ENCODE peak calls at places on chromosomes 2 and 18, in five cellular contexts. J is stimulated activated naive CD4-positive, alpha-beta T cell; L is neural crest cell; Z is AG09319; D is mesothelial cell of epicardium. F is an unnamed sample.

GRCh38 chr2:608297-608696 is 68.9 kb downstream of the TMEM18 start:
- DNase-seq in J (no peak), L (no peak), Z (no peak), D (no peak), F (no peak)

GRCh38 chr18:77129150-77129551 is 3.4 kb downstream of the MBP start:
- DNase-seq in D (peak; percentile 5), L (no peak), J (no peak), Z (no peak), F (peak; percentile 91)

GRCh38 chr18:11470941-11471340 is 138.5 kb upstream of the SLC35G4 start:
- DNase-seq in Z (no peak), D (no peak), L (no peak), J (no peak), F (no peak)

GRCh38 chr2:62054916-62055315 is 141.0 kb upstream of the B3GNT2 start:
- DNase-seq in D (no peak), J (no peak), L (no peak), Z (no peak), F (no peak)

GRCh38 chr2:98936917-98937351 is 909 bp upstream of the CRACDL start:
- DNase-seq in Z (no peak), J (no peak), D (no peak), L (peak; percentile 16), F (no peak)

GRCh38 chr2:44912660-44913059 is 28.8 kb upstream of the SIX3 start:
- DNase-seq in D (no peak), J (no peak), L (no peak), Z (peak; percentile 48), F (peak; percentile 60)

GRCh38 chr2:152558174-152559091 is 158.8 kb downstream of the PRPF40A start:
- DNase-seq in J (no peak), D (no peak), L (no peak), Z (peak; percentile 78), F (peak; percentile 70)

GRCh38 chr2:75428060-75428459 is 132.7 kb downstream of the EVA1A start:
- DNase-seq in L (no peak), D (no peak), J (no peak), Z (no peak), F (no peak)

GRCh38 chr2:127770973-127771735 is 39.8 kb downstream of the WDR33 start:
- DNase-seq in Z (peak; percentile 52), D (no peak), L (no peak), J (no peak), F (peak; percentile 69)

GRCh38 chr2:37816036-37816435 is 109.1 kb upstream of the RMDN2 start:
- DNase-seq in D (no peak), Z (no peak), J (no peak), L (no peak), F (no peak)

GRCh38 chr2:43840961-43841360 is 2.2 kb downstream of the ABCG8 start:
- DNase-seq in J (no peak), D (no peak), Z (no peak), L (no peak), F (no peak)

GRCh38 chr2:40287201-40287600 is 164.7 kb downstream of the SLC8A1 start:
- DNase-seq in D (no peak), L (no peak), Z (no peak), J (no peak), F (no peak)

GRCh38 chr2:149622343-149622742 is 34.8 kb upstream of the MMADHC start:
- DNase-seq in L (no peak), J (no peak), Z (no peak), D (no peak), F (no peak)

GRCh38 chr2:115124817-115125216 is 682.4 kb downstream of the DPP10 start:
- DNase-seq in D (no peak), Z (no peak), L (no peak), J (no peak), F (no peak)

GRCh38 chr2:8558096-8558495 is 123.8 kb upstream of the ID2 start:
- DNase-seq in D (no peak), Z (no peak), L (no peak), J (no peak), F (no peak)

GRCh38 chr2:208279236-208279635 is 13.2 kb downstream of the PIKFYVE start:
- DNase-seq in J (no peak), D (no peak), Z (no peak), L (no peak), F (no peak)

GRCh38 chr2:166106431-166107015 is 21.3 kb downstream of the SCN1A start:
- DNase-seq in J (no peak), D (no peak), L (no peak), Z (no peak), F (no peak)

GRCh38 chr18:8081872-8082553 is 514.9 kb downstream of the PTPRM start:
- DNase-seq in D (no peak), L (no peak), Z (no peak), J (no peak), F (no peak)

GRCh38 chr2:175049671-175050070 is 44.5 kb upstream of the CHN1 start:
- DNase-seq in D (no peak), L (no peak), Z (no peak), J (no peak), F (no peak)

GRCh38 chr2:205297846-205298245 is 384.5 kb upstream of the NRP2 start:
- DNase-seq in Z (no peak), L (no peak), J (no peak), D (no peak), F (no peak)

GRCh38 chr2:236343400-236344161 is 79.4 kb upstream of the ASB18 start:
- DNase-seq in L (peak; percentile 46), J (no peak), D (no peak), Z (peak; percentile 42), F (peak; percentile 20)

GRCh38 chr2:218671654-218672566 is at the start of the genes RNF25 and STK36:
- DNase-seq in L (peak; percentile 72), D (peak; percentile 80), Z (peak; percentile 68), J (peak; percentile 71), F (peak; percentile 70)

GRCh38 chr2:10654069-10654468 is 35.7 kb downstream of the NOL10 start:
- DNase-seq in D (no peak), Z (no peak), L (no peak), J (no peak), F (no peak)

F was measured in GM04503.